ENCODE peak calls at places on chromosomes 6 and 20, in six cellular contexts. U is CD8-positive, alpha-beta memory T cell; L is GM04504; B is HFFc6; Y is hepatic stellate cell; C is foreskin fibroblast. V is an unnamed sample.
A peak's percentile ranks its signal among the peaks of the same experiment; 100 is the strongest.

GRCh38 chr20:61965606-61966491 is 99.8 kb downstream of the TAF4 start:
- DNase-seq in U (no peak), L (no peak), B (no peak), Y (no peak), C (no peak), V (no peak)

GRCh38 chr20:37251836-37252477 is 9.7 kb downstream of the GHRH start:
- DNase-seq in U (no peak), L (no peak), B (no peak), Y (no peak), C (no peak), V (no peak)

GRCh38 chr6:141388666-141389065 is 744.1 kb upstream of the GJE1 start:
- DNase-seq in U (no peak), L (no peak), B (no peak), Y (no peak), C (no peak), V (no peak)

GRCh38 chr6:170292778-170293164 is 1.9 kb upstream of the DLL1 start:
- DNase-seq in U (no peak), L (no peak), B (no peak), Y (no peak), C (no peak), V (no peak)

GRCh38 chr6:46381579-46381978 is 109.7 kb downstream of the RCAN2 start:
- DNase-seq in U (no peak), L (no peak), B (no peak), Y (no peak), C (no peak), V (no peak)

GRCh38 chr20:3686867-3687321 is 5.1 kb upstream of the ADAM33 start:
- DNase-seq in U (no peak), L (peak; percentile 96), B (peak; percentile 91), Y (peak; percentile 87), C (peak; percentile 91), V (peak; percentile 80)

GRCh38 chr6:169990095-169991030 is 238.9 kb downstream of the ERMARD start:
- DNase-seq in U (peak; percentile 47), L (no peak), B (no peak), Y (no peak), C (no peak), V (no peak)

GRCh38 chr6:19287928-19288327 is 549.2 kb upstream of the ID4 start:
- DNase-seq in U (no peak), L (no peak), B (no peak), Y (no peak), C (no peak), V (no peak)

GRCh38 chr6:116557863-116558262 is 4.3 kb downstream of the CALHM4 start:
- DNase-seq in U (no peak), L (peak; percentile 87), B (peak; percentile 94), Y (peak; percentile 61), C (peak; percentile 96), V (peak; percentile 32)

GRCh38 chr6:165231177-165231576 is 78.2 kb downstream of the C6orf118 start:
- DNase-seq in U (no peak), L (no peak), B (no peak), Y (no peak), C (no peak), V (no peak)

GRCh38 chr20:13788167-13788834 is 3.5 kb downstream of the NDUFAF5 start:
- DNase-seq in U (peak; percentile 56), L (no peak), B (peak; percentile 65), Y (peak; percentile 46), C (peak; percentile 47), V (peak; percentile 57)

GRCh38 chr6:4397307-4397706 is 261.9 kb upstream of the ECI2 start:
- DNase-seq in U (no peak), L (no peak), B (no peak), Y (no peak), C (no peak), V (peak; percentile 12)

GRCh38 chr6:143823463-143824006 is 19.6 kb upstream of the LTV1 start:
- DNase-seq in U (no peak), L (no peak), B (no peak), Y (no peak), C (no peak), V (no peak)

GRCh38 chr6:134145786-134146185 is 93.4 kb upstream of the SLC2A12 start:
- DNase-seq in U (no peak), L (no peak), B (peak; percentile 76), Y (peak; percentile 24), C (no peak), V (peak; percentile 47)

GRCh38 chr6:111838749-111839484 is 34.3 kb downstream of the FYN start:
- DNase-seq in U (no peak), L (no peak), B (no peak), Y (no peak), C (no peak), V (no peak)

GRCh38 chr6:17998442-17998841 is 11.0 kb upstream of the KIF13A start:
- DNase-seq in U (no peak), L (no peak), B (peak; percentile 60), Y (no peak), C (peak; percentile 37), V (no peak)

GRCh38 chr20:41118632-41119031 is 18.7 kb upstream of the PLCG1 start:
- DNase-seq in U (no peak), L (no peak), B (no peak), Y (no peak), C (no peak), V (no peak)

GRCh38 chr6:107228754-107229153 is 113.4 kb upstream of the BEND3 start:
- DNase-seq in U (no peak), L (no peak), B (no peak), Y (no peak), C (no peak), V (no peak)

GRCh38 chr6:3356056-3356823 is 97.5 kb downstream of the PSMG4 start:
- DNase-seq in U (peak; percentile 70), L (no peak), B (peak; percentile 5), Y (peak; percentile 49), C (peak; percentile 42), V (peak; percentile 69)

GRCh38 chr20:15185322-15185721 is 847.9 kb upstream of the FLRT3 start:
- DNase-seq in U (no peak), L (no peak), B (no peak), Y (no peak), C (no peak), V (no peak)

V was measured in MG63.